ENCODE peak calls at places on chromosome 6, in six cellular contexts. Z is NK-92 treated with Interleukin-12 subunit alpha and Interleukin-12 subunit beta, amount 100 ng/mL, for 24 hours; S is NCI-H526 treated with DMSO at 0.1 percent for 48 hours; K is skeletal muscle cell; R is Right ventricle myocardium superior; I is AG08396. Q is an unnamed sample.
A peak's percentile ranks its signal among the peaks of the same experiment; 100 is the strongest.

GRCh38 chr6:159609813-159610212 is 83.2 kb downstream of the SOD2 start:
- DNase-seq in Z (no peak), K (no peak), R (no peak), S (no peak), I (peak; percentile 23), Q (peak; percentile 51)

GRCh38 chr6:22954749-22955385 is 385.5 kb downstream of the HDGFL1 start:
- DNase-seq in Z (no peak), I (peak; percentile 4), R (no peak), K (no peak), S (no peak), Q (peak; percentile 17)

GRCh38 chr6:132780770-132781371 is 17.6 kb downstream of the SLC18B1 start:
- DNase-seq in K (no peak), I (peak; percentile 35), Z (no peak), R (no peak), S (no peak), Q (peak; percentile 62)

GRCh38 chr6:148835920-148836441 is 89.2 kb downstream of the UST start:
- DNase-seq in S (no peak), K (peak; percentile 67), R (no peak), I (peak; percentile 33), Z (no peak), Q (peak; percentile 92)

GRCh38 chr6:168154263-168154917 is 75.4 kb upstream of the FRMD1 start:
- DNase-seq in K (no peak), S (peak; percentile 37), I (no peak), Z (no peak), R (no peak), Q (no peak)

GRCh38 chr6:36523451-36523850 is 23.8 kb downstream of the STK38 start:
- DNase-seq in R (no peak), K (no peak), Z (no peak), I (no peak), S (no peak), Q (no peak)

GRCh38 chr6:146968041-146968760 is 236.0 kb upstream of the STXBP5 start:
- DNase-seq in K (peak; percentile 76), I (peak; percentile 16), S (no peak), R (no peak), Z (no peak), Q (peak; percentile 92)

GRCh38 chr6:106223300-106223930 is 102.1 kb downstream of the ATG5 start:
- DNase-seq in K (peak; percentile 38), I (peak; percentile 26), R (no peak), S (no peak), Z (peak; percentile 47), Q (peak; percentile 83)

GRCh38 chr6:64083261-64083660 is 447.7 kb downstream of the PHF3 start:
- DNase-seq in I (no peak), Z (no peak), R (no peak), S (no peak), K (no peak), Q (no peak)

GRCh38 chr6:169046483-169047192 is 207.0 kb downstream of the THBS2 start:
- DNase-seq in S (no peak), K (peak; percentile 65), R (no peak), I (no peak), Z (no peak), Q (peak; percentile 73)

GRCh38 chr6:89433637-89434499 is 916 bp downstream of the ANKRD6 start:
- DNase-seq in I (no peak), K (no peak), R (peak; percentile 43), S (peak; percentile 2), Z (no peak), Q (peak; percentile 28)

GRCh38 chr6:85614780-85615179 is 21.1 kb upstream of the SNX14 start:
- DNase-seq in K (no peak), R (no peak), Z (no peak), S (no peak), I (no peak), Q (no peak)

GRCh38 chr6:84568971-84569370 is 195.4 kb downstream of the TBX18 start:
- DNase-seq in I (no peak), S (no peak), R (no peak), K (no peak), Z (no peak), Q (peak; percentile 74)

GRCh38 chr6:116051244-116051643 is 9.4 kb downstream of the FRK start:
- DNase-seq in R (no peak), S (no peak), Z (no peak), K (no peak), I (no peak), Q (no peak)

GRCh38 chr6:35262596-35262995 is 3.1 kb downstream of the ZNF76 start:
- DNase-seq in I (peak; percentile 41), R (no peak), Z (no peak), K (no peak), S (no peak), Q (peak; percentile 62)

GRCh38 chr6:127924440-127924839 is 23.6 kb upstream of the THEMIS start:
- DNase-seq in R (no peak), S (no peak), Z (no peak), I (no peak), K (no peak), Q (no peak)

GRCh38 chr6:42338573-42339218 is 113.0 kb downstream of the TRERF1 start:
- DNase-seq in I (peak; percentile 89), Z (no peak), K (peak; percentile 95), S (no peak), R (no peak), Q (peak; percentile 96)

GRCh38 chr6:145139451-145139850 is 595.9 kb downstream of the EPM2A start:
- DNase-seq in R (no peak), K (peak; percentile 74), I (peak; percentile 9), Z (no peak), S (no peak), Q (peak; percentile 90)

GRCh38 chr6:154738561-154738961 is 5.3 kb downstream of the SCAF8 start:
- DNase-seq in Z (no peak), S (no peak), R (no peak), K (no peak), I (no peak), Q (no peak)

GRCh38 chr6:127435717-127436220 is 23.4 kb downstream of the KIAA0408 start:
- DNase-seq in I (no peak), S (no peak), K (no peak), R (no peak), Z (no peak), Q (no peak)

GRCh38 chr6:10555625-10556309 is 34.6 kb downstream of the GCNT2 start:
- DNase-seq in K (no peak), I (peak; percentile 20), Z (no peak), S (peak; percentile 75), R (peak; percentile 83), Q (peak; percentile 21)

GRCh38 chr6:47008397-47008763 is 33.8 kb downstream of the ADGRF1 start:
- DNase-seq in I (no peak), R (no peak), Z (no peak), S (no peak), K (no peak), Q (no peak)

GRCh38 chr6:148450866-148451265 is 108.2 kb downstream of the SASH1 start:
- DNase-seq in R (no peak), S (no peak), Z (no peak), I (no peak), K (no peak), Q (no peak)